ENCODE peak calls at places on chromosomes 6 and 20, in eight cellular contexts. C is cardiac muscle cell, S is lung, A is NCI-H524, W is RWPE1, M is retina, Q is Daoy, G is GF-D8. Y is an unnamed sample.

GRCh38 chr6:168113226-168113625 is 34.2 kb upstream of the FRMD1 start:
- DNase-seq in G (no peak), S (no peak), M (no peak), A (no peak), C (no peak), Q (no peak), W (no peak), Y (no peak)

GRCh38 chr6:31575335-31575901 is at the start of gene TNF:
- DNase-seq in G (peak), M (no peak), S (peak), C (no peak), Q (peak), A (no peak), W (no peak), Y (peak)

GRCh38 chr20:33667245-33668086 is 723 bp downstream of the ACTL10 start:
- DNase-seq in W (no peak), G (no peak), A (no peak), C (peak), Q (peak), S (no peak), M (peak), Y (peak)

GRCh38 chr20:1430004-1430451 is 36.6 kb downstream of the NSFL1C start:
- DNase-seq in W (no peak), C (peak), G (no peak), A (no peak), S (no peak), Q (no peak), M (no peak), Y (no peak)

GRCh38 chr20:63054103-63054474 is 47.3 kb upstream of the BHLHE23 start:
- DNase-seq in M (no peak), W (no peak), S (no peak), Q (no peak), C (no peak), G (no peak), A (no peak), Y (no peak)

GRCh38 chr6:14542670-14543366 is 425.2 kb downstream of the CD83 start:
- DNase-seq in W (peak), G (no peak), C (peak), M (no peak), A (peak), S (no peak), Q (peak), Y (no peak)

GRCh38 chr6:113909224-113909856 is 52.2 kb downstream of the MARCKS start:
- DNase-seq in S (no peak), G (no peak), M (peak), Q (peak), A (peak), C (peak), W (peak), Y (no peak)

GRCh38 chr20:11902264-11902663 is 15.4 kb upstream of the BTBD3 start:
- DNase-seq in C (no peak), G (no peak), Q (peak), S (no peak), A (no peak), M (no peak), W (no peak), Y (no peak)

GRCh38 chr6:139732451-139732850 is 358.0 kb upstream of the CITED2 start:
- DNase-seq in C (peak), Q (peak), G (no peak), M (no peak), A (no peak), W (peak), S (no peak), Y (no peak)

GRCh38 chr20:46954490-46955038 is 59.9 kb downstream of the EYA2 start:
- DNase-seq in C (peak), W (peak), M (peak), A (no peak), G (no peak), S (no peak), Q (peak), Y (no peak)

GRCh38 chr20:23161244-23161875 is 75.2 kb upstream of the CD93 start:
- DNase-seq in C (peak), A (no peak), S (no peak), G (no peak), Q (no peak), M (no peak), W (no peak), Y (peak)

GRCh38 chr6:26524722-26525360 is 13.3 kb upstream of the HMGN4 start:
- DNase-seq in S (no peak), G (no peak), Q (no peak), M (no peak), W (no peak), C (no peak), A (no peak), Y (no peak)

GRCh38 chr6:121994936-121995335 is 404.5 kb upstream of the HSF2 start:
- DNase-seq in A (no peak), Q (no peak), W (no peak), M (no peak), C (no peak), S (no peak), G (no peak), Y (no peak)

Y was measured in ureter.